ENCODE peak calls at places on chromosomes 7 and 10, in five cellular contexts. F, U, D, K and A are unnamed samples.

GRCh38 chr7:30472771-30473392 is 5.7 kb downstream of the NOD1 start:
- DNase-seq in F (no peak), U (no peak), D (peak), K (peak), A (peak)

GRCh38 chr7:39609462-39610149 is 13.8 kb upstream of the RALA start:
- DNase-seq in F (no peak), U (no peak), D (peak), K (peak), A (no peak)

GRCh38 chr7:127692200-127692599 is 40.2 kb downstream of the SND1 start:
- DNase-seq in F (no peak), U (no peak), D (no peak), K (no peak), A (no peak)

GRCh38 chr10:14554091-14554842 is 220.4 kb downstream of the FAM107B start:
- DNase-seq in F (no peak), U (no peak), D (no peak), K (no peak), A (no peak)

GRCh38 chr7:49112222-49112621 is 187.9 kb downstream of the CDC14C start:
- DNase-seq in F (no peak), U (no peak), D (no peak), K (no peak), A (no peak)

GRCh38 chr7:80885774-80886173 is 33.1 kb downstream of the SEMA3C start:
- DNase-seq in F (no peak), U (no peak), D (no peak), K (no peak), A (no peak)

GRCh38 chr7:64883113-64883905 is 19.8 kb upstream of the ZNF273 start:
- DNase-seq in F (no peak), U (no peak), D (no peak), K (no peak), A (no peak)

GRCh38 chr7:131272086-131272485 is 55.6 kb upstream of the MKLN1 start:
- DNase-seq in F (no peak), U (no peak), D (no peak), K (no peak), A (no peak)

GRCh38 chr10:133174689-133175263 is 14.8 kb downstream of the KNDC1 start:
- DNase-seq in F (peak), U (no peak), D (no peak), K (no peak), A (no peak)

GRCh38 chr7:44285561-44285960 is 39.8 kb downstream of the CAMK2B start:
- DNase-seq in F (peak), U (no peak), D (no peak), K (no peak), A (no peak)

GRCh38 chr7:157751351-157751750 is 414.5 kb downstream of the DNAJB6 start:
- DNase-seq in F (no peak), U (no peak), D (no peak), K (no peak), A (no peak)

GRCh38 chr10:118592675-118593330 is 2.6 kb downstream of the PRLHR start:
- DNase-seq in F (no peak), U (no peak), D (no peak), K (no peak), A (no peak)

GRCh38 chr10:11863353-11864105 is 40.4 kb downstream of the PROSER2 start:
- DNase-seq in F (no peak), U (peak), D (no peak), K (no peak), A (no peak)

GRCh38 chr10:112446855-112447691 is at the start of the genes VTI1A and ZDHHC6:
- DNase-seq in F (peak), U (peak), D (peak), K (peak), A (peak)

GRCh38 chr7:113548561-113548960 is 370.2 kb downstream of the PPP1R3A start:
- DNase-seq in F (no peak), U (no peak), D (no peak), K (no peak), A (peak)

GRCh38 chr10:131862548-131862947 is 38.3 kb upstream of the PPP2R2D start:
- DNase-seq in F (peak), U (no peak), D (no peak), K (no peak), A (no peak)

GRCh38 chr10:84944187-84944586 is 615.8 kb downstream of the CCSER2 start:
- DNase-seq in F (no peak), U (no peak), D (no peak), K (no peak), A (no peak)